ENCODE peak calls at places on chromosomes 11 and 22, in six cellular contexts. N, A, E, Z, J and X are unnamed samples.

GRCh38 chr22:27796118-27796517 is 5.4 kb downstream of the MN1 start:
- DNase-seq in A (no peak), J (no peak), N (no peak), Z (no peak), E (no peak), X (no peak)

GRCh38 chr11:102666331-102666957 is 39.1 kb downstream of the MMP27 start:
- DNase-seq in J (peak), E (peak), A (peak), Z (no peak), N (no peak), X (no peak)

GRCh38 chr11:129458278-129458677 is 82.6 kb downstream of the BARX2 start:
- DNase-seq in Z (no peak), N (peak), E (no peak), A (no peak), J (no peak), X (no peak)

GRCh38 chr11:123137496-123138270 is 57.4 kb downstream of the CLMP start:
- DNase-seq in E (peak), Z (no peak), N (no peak), J (peak), A (peak), X (peak)

GRCh38 chr22:30702856-30703255 is 8.2 kb downstream of the OSBP2 start:
- DNase-seq in Z (no peak), J (no peak), N (no peak), A (no peak), E (no peak), X (no peak)

GRCh38 chr22:44515779-44516178 is 17.7 kb upstream of the RTL6 start:
- DNase-seq in E (no peak), Z (no peak), A (no peak), J (no peak), N (no peak), X (no peak)

GRCh38 chr22:31944700-31945477 is 554 bp downstream of the YWHAH start:
- DNase-seq in A (no peak), J (no peak), E (no peak), N (no peak), Z (no peak), X (no peak)

GRCh38 chr11:113286509-113287497 is 27.6 kb upstream of the TTC12 start:
- DNase-seq in A (peak), Z (no peak), N (no peak), J (peak), E (no peak), X (no peak)

GRCh38 chr11:124717786-124718634 is 21.7 kb upstream of the NRGN start:
- DNase-seq in A (peak), E (peak), J (no peak), N (no peak), Z (no peak), X (no peak)

GRCh38 chr11:75896843-75897419 is 81.9 kb downstream of the UVRAG start:
- DNase-seq in J (peak), E (peak), A (peak), N (no peak), Z (no peak), X (no peak)

GRCh38 chr11:534592-535518 is 521 bp downstream of the HRAS start:
- DNase-seq in Z (no peak), N (peak), E (peak), J (no peak), A (peak), X (peak)

GRCh38 chr11:15367695-15368094 is 253.0 kb downstream of the INSC start:
- DNase-seq in A (no peak), Z (no peak), N (no peak), J (no peak), E (no peak), X (no peak)

GRCh38 chr11:94885133-94885532 is 88.2 kb downstream of the CWC15 start:
- DNase-seq in J (no peak), Z (no peak), N (peak), E (no peak), A (peak), X (no peak)

GRCh38 chr22:30572840-30573593 is 1.4 kb downstream of the GAL3ST1 start:
- DNase-seq in N (no peak), Z (no peak), E (no peak), J (no peak), A (no peak), X (no peak)

GRCh38 chr11:98979212-98979611 is 41.5 kb upstream of the CNTN5 start:
- DNase-seq in N (no peak), J (no peak), E (peak), A (no peak), Z (no peak), X (no peak)

GRCh38 chr11:1749787-1750351 is 526 bp downstream of the IFITM10 start:
- DNase-seq in A (peak), J (peak), N (no peak), Z (no peak), E (no peak), X (no peak)

GRCh38 chr11:92311616-92312449 is 87.2 kb downstream of the FAT3 start:
- DNase-seq in N (no peak), E (peak), Z (no peak), J (no peak), A (no peak), X (no peak)

GRCh38 chr22:36737776-36738175 is 34.2 kb upstream of the CACNG2 start:
- DNase-seq in Z (peak), J (no peak), N (no peak), A (no peak), E (no peak), X (peak)

GRCh38 chr11:78181155-78181554 is 7.3 kb downstream of the KCTD21 start:
- DNase-seq in A (no peak), N (no peak), E (no peak), Z (no peak), J (no peak), X (no peak)

GRCh38 chr11:27183672-27184457 is 143.2 kb downstream of the BBOX1 start:
- DNase-seq in J (peak), A (peak), Z (peak), E (peak), N (no peak), X (no peak)

GRCh38 chr22:40597541-40598453 is 38.7 kb downstream of the MRTFA start:
- DNase-seq in Z (no peak), E (no peak), J (no peak), N (peak), A (peak), X (no peak)
- TF ChIP-seq CTCF in Z (no peak), E (no peak), J (no peak), N (peak), A (no peak), X (no peak)

GRCh38 chr11:65266210-65266609 is 4.4 kb downstream of the POLA2 start:
- DNase-seq in Z (no peak), A (no peak), E (no peak), J (no peak), N (no peak), X (no peak)
- TF ChIP-seq CTCF in Z (no peak), A (peak), E (no peak), J (no peak), N (no peak), X (no peak)

DNA sequence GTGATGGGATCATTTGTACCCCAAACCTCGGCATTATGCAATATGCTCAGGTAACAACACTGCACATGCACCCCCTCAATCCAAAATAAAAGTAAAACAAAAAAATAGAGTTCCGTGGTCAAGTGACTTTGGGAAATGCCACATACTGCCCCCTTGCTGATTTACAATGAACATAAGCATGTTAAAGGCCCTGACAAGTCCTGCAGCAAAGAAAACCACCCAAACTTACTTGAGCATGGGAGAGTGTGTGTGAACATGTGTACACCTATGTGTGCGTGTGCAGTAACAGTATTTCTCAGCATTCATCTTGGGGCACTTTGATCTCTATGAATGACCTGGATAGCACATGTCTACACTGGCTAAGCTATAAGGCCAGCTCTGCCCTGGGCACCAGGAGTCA is 15.8 kb upstream of the IGSF22 start:
- DNase-seq in A (no peak), N (no peak), J (no peak), E (no peak), Z (no peak), X (no peak)
- TF ChIP-seq CTCF in A (no peak), N (peak), J (no peak), E (no peak), Z (no peak), X (no peak)

DNA sequence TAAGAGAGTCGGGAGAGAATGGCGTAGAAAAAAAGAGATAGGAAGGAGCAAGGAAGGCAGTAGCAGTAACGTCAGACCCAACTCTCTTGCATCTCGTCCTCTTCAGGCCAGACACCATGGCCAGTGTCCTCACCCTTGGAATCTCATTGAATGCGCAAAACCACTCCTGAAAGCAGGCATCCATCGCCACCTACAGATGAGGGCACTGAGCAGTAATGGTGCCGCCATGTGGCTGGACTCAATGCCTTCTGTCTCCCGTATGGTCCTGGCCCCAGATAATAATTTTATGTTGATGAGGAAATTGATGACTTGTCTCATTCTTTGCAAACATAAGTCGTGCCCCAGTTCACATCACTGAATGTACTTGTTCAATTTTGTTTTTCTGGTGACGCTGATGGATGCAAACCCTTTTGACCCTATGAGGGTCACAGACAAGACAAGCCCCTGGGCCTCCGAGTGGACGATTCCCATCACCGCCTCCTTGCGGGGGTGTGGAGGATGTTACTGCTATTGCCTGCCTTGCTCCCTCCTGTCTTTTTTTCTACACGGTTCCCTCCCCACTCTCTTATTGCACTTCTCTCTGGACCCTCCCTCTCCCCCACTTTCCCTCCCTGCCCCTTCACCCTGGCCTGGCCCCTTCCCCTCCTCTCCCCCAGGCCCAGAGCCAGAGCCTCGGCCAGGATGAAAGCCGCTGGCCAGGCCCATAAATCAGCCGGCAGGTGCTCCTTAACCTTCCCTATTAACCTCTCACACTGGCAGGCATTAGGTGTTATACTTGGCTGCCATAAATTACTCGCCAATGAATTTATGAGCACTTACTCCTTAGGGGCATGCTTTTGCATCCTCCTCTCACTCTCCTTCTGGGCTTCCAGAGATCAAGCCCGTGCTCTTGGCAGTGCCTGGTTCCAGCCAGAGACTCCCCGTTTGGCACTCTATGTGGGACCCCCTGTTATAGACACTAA is 18.1 kb upstream of the ALX4 start:
- DNase-seq in A (no peak), Z (no peak), J (no peak), E (no peak), N (no peak), X (no peak)
- TF ChIP-seq CTCF in A (peak), Z (no peak), J (peak), E (peak), N (no peak), X (no peak)

DNA sequence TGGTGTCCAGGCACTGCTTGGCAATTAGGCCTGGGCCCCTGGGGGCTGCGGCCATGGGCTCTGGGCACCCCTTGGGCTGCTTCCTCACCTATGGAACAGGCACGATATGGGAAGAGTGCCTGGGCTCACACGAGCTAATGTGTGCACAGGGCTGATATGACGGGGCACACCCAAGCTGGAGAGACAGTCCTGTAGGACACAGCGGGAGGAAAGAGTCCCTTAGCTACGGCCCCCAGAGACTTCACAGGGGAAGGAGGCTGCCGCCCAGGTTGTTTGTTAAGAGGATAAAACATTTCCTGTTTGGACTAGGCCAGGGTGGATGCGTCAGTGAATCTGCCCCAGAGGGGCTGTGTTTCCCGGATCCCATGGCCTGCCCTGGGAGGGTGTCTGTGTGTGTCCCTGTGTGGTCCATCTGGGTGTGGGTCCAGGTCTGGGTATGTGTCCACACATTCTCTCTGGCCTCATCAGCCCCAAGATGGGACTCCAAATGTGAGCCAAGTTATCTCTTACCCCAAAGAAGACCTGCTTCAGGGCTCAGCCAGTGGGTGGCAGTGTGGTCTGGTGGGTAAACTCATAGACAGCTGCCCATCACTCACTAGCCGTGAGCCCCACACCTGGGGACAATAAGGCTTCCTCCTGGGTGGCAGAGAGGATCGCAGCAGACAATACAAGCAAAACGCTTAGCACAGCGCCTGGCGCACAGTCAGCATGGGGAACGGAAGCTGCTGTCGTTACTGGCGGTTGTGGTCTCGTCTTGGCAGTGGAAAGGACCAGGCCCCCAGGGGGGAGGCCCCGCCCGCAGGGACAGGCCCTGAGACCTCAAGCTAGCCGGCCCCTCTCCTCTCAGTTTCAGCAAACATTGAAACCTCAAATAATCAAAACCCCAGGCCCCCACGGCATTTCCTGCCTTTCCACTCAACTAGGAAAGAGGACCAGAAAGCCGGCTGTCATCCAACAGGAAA is 3.2 kb upstream of the EMID1 start:
- DNase-seq in J (no peak), Z (no peak), A (peak), N (no peak), E (peak), X (no peak)
- TF ChIP-seq CTCF in J (peak), Z (peak), A (peak), N (peak), E (peak), X (peak)

GRCh38 chr11:107757661-107758060 is 45.8 kb upstream of the SLN start:
- DNase-seq in N (no peak), J (no peak), Z (no peak), E (no peak), A (no peak), X (no peak)
- TF ChIP-seq CTCF in N (peak), J (no peak), Z (no peak), E (no peak), A (no peak), X (peak)

GRCh38 chr11:6703247-6704063 is 20.3 kb upstream of the MRPL17 start:
- DNase-seq in Z (no peak), E (peak), J (peak), N (peak), A (peak), X (no peak)
- TF ChIP-seq CTCF in Z (peak), E (peak), J (peak), N (peak), A (peak), X (peak)

GRCh38 chr22:46676479-46676878 is 56.3 kb downstream of the GRAMD4 start:
- DNase-seq in Z (no peak), A (no peak), E (no peak), N (no peak), J (no peak), X (no peak)
- TF ChIP-seq CTCF in Z (no peak), A (no peak), E (no peak), N (no peak), J (no peak), X (no peak)

GRCh38 chr11:24249921-24250320 is 246.9 kb upstream of the LUZP2 start:
- DNase-seq in Z (no peak), N (no peak), A (no peak), E (no peak), J (no peak), X (no peak)

DNA sequence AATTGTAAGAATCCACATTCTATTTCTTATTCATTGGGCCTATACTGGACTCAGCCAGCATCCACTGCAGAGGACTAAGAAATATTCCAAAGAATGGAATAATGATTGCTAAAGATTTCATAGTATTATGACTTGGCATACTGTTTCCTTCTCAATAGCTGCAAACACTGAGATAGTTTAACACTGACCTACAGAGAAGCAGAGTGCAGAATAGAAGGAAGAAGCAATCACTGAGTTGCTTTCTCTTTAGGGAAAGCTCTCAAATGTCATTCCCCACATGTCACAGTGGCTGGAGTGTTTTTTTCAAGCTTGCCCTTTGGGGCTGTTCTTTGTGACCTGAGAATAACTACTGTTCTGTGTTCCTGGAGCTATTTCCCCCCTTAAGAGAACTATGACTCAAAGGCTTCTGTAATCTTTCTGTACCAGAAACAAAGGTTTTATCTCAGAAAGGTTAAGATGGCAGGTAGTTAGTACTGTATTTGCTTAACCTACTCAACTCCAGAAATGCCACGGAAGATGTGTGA is 243.6 kb upstream of the LUZP2 start:
- DNase-seq in A (no peak), Z (no peak), J (no peak), E (no peak), N (no peak), X (no peak)
- TF ChIP-seq CTCF in A (no peak), Z (no peak), J (no peak), E (no peak), N (no peak), X (no peak)